ENCODE peak calls at places on chromosome 11, in nine cellular contexts. U is fibroblast of the aortic adventitia, D is thoracic aorta, J is IMR-90, Z is AG04450, Q is fibroblast of pulmonary artery, C is HepG2, I is thyroid gland, B is mammary epithelial cell. V is an unnamed sample.

GRCh38 chr11:92500463-92500862 is 275.8 kb downstream of the FAT3 start:
- DNase-seq in U (no peak), D (no peak), J (no peak), Z (no peak), Q (no peak), C (no peak), I (no peak), B (peak), V (no peak)

GRCh38 chr11:65646921-65647701 is 9.2 kb downstream of the SIPA1 start:
- DNase-seq in U (no peak), D (no peak), J (no peak), Z (no peak), Q (peak), C (no peak), I (peak), B (no peak), V (no peak)

GRCh38 chr11:60307507-60308195 is 19.4 kb upstream of the MS4A6E start:
- DNase-seq in U (no peak), D (no peak), J (no peak), Z (no peak), Q (no peak), C (no peak), I (no peak), B (peak), V (no peak)

GRCh38 chr11:20112291-20113146 is 47.8 kb downstream of the DBX1 start:
- DNase-seq in U (peak), D (peak), J (peak), Z (peak), Q (peak), C (no peak), I (peak), B (peak), V (no peak)

GRCh38 chr11:114209904-114210303 is 86.3 kb upstream of the NNMT start:
- DNase-seq in U (no peak), D (no peak), J (no peak), Z (no peak), Q (no peak), C (peak), I (no peak), B (no peak), V (no peak)

GRCh38 chr11:124656759-124657627 is 16.5 kb downstream of the SIAE start:
- DNase-seq in U (no peak), D (no peak), J (peak), Z (no peak), Q (peak), C (no peak), I (peak), B (peak), V (peak)

GRCh38 chr11:58625826-58626460 is 3.5 kb downstream of the CNTF start:
- DNase-seq in U (peak), D (no peak), J (peak), Z (peak), Q (peak), C (no peak), I (peak), B (peak), V (no peak)

GRCh38 chr11:106495046-106495445 is 417.6 kb downstream of the AASDHPPT start:
- DNase-seq in U (no peak), D (no peak), J (peak), Z (no peak), Q (peak), C (no peak), I (no peak), B (peak), V (no peak)

GRCh38 chr11:14644396-14645246 is 1.0 kb downstream of the PDE3B start:
- DNase-seq in U (peak), D (no peak), J (no peak), Z (no peak), Q (peak), C (peak), I (peak), B (peak), V (no peak)

GRCh38 chr11:59429924-59430516 is 3.8 kb upstream of the OR5A2 start:
- DNase-seq in U (peak), D (no peak), J (peak), Z (peak), Q (peak), C (peak), I (no peak), B (peak), V (peak)

GRCh38 chr11:36774603-36775002 is 176.6 kb upstream of the RAG2 start:
- DNase-seq in U (peak), D (no peak), J (peak), Z (no peak), Q (peak), C (no peak), I (no peak), B (peak), V (no peak)

GRCh38 chr11:13118691-13119090 is 109.6 kb downstream of the RASSF10 start:
- DNase-seq in U (no peak), D (no peak), J (no peak), Z (no peak), Q (no peak), C (no peak), I (no peak), B (peak), V (no peak)

GRCh38 chr11:59206635-59207034 is 6.1 kb downstream of the MPEG1 start:
- DNase-seq in U (peak), D (no peak), J (peak), Z (no peak), Q (peak), C (peak), I (peak), B (peak), V (no peak)

GRCh38 chr11:122516686-122517085 is 138.8 kb upstream of the UBASH3B start:
- DNase-seq in U (peak), D (no peak), J (no peak), Z (no peak), Q (no peak), C (no peak), I (no peak), B (no peak), V (no peak)

GRCh38 chr11:61148016-61148640 is 13.1 kb downstream of the VPS37C start:
- DNase-seq in U (no peak), D (no peak), J (no peak), Z (no peak), Q (no peak), C (no peak), I (no peak), B (no peak), V (no peak)

GRCh38 chr11:11389238-11389637 is 36.2 kb upstream of the CSNK2A3 start:
- DNase-seq in U (no peak), D (no peak), J (no peak), Z (no peak), Q (peak), C (no peak), I (no peak), B (no peak), V (no peak)

GRCh38 chr11:6437993-6438392 is 2.8 kb downstream of the HPX start:
- DNase-seq in U (no peak), D (no peak), J (no peak), Z (no peak), Q (no peak), C (no peak), I (no peak), B (no peak), V (no peak)

GRCh38 chr11:128334311-128335044 is 252.9 kb downstream of the ETS1 start:
- DNase-seq in U (no peak), D (no peak), J (no peak), Z (no peak), Q (peak), C (peak), I (peak), B (no peak), V (no peak)

GRCh38 chr11:36010010-36010740 is 66.3 kb downstream of the LDLRAD3 start:
- DNase-seq in U (peak), D (no peak), J (peak), Z (no peak), Q (peak), C (no peak), I (no peak), B (peak), V (peak)

GRCh38 chr11:111512296-111513239 is at the start of gene BTG4:
- DNase-seq in U (no peak), D (no peak), J (no peak), Z (no peak), Q (no peak), C (no peak), I (peak), B (no peak), V (no peak)

GRCh38 chr11:121965330-121965729 is 150.7 kb downstream of the BLID start:
- DNase-seq in U (peak), D (no peak), J (peak), Z (no peak), Q (peak), C (no peak), I (no peak), B (peak), V (no peak)

GRCh38 chr11:80758787-80759186 is 1318.0 kb upstream of the TENM4 start:
- DNase-seq in U (no peak), D (no peak), J (no peak), Z (no peak), Q (no peak), C (no peak), I (no peak), B (no peak), V (peak)
- H3K4me3 ChIP-seq in U (no peak), D (no peak), J (no peak), Z (no peak), Q (no peak), C (no peak), I (no peak), B (no peak), V (no peak)

GRCh38 chr11:41047229-41047628 is 412.2 kb downstream of the LRRC4C start:
- DNase-seq in U (no peak), D (no peak), J (no peak), Z (no peak), Q (no peak), C (no peak), I (no peak), B (no peak), V (no peak)
- TF ChIP-seq CTCF in U (no peak), D (no peak), J (no peak), Z (no peak), Q (no peak), C (no peak), I (no peak), B (no peak), V (no peak)

GRCh38 chr11:68015467-68015866 is 5.3 kb downstream of the ALDH3B1 start:
- DNase-seq in U (no peak), D (no peak), J (no peak), Z (no peak), Q (no peak), C (no peak), I (no peak), B (no peak), V (no peak)

GRCh38 chr11:68017858-68018729 is 8.0 kb downstream of the ALDH3B1 start:
- DNase-seq in U (no peak), D (no peak), J (no peak), Z (no peak), Q (no peak), C (no peak), I (no peak), B (no peak), V (no peak)

GRCh38 chr11:68018730-68019190 is 8.6 kb downstream of the ALDH3B1 start:
- DNase-seq in U (no peak), D (no peak), J (no peak), Z (no peak), Q (no peak), C (no peak), I (no peak), B (no peak), V (no peak)

GRCh38 chr11:68016161-68016903 is 6.2 kb downstream of the ALDH3B1 start:
- DNase-seq in U (no peak), D (no peak), J (no peak), Z (no peak), Q (no peak), C (no peak), I (no peak), B (no peak), V (no peak)

GRCh38 chr11:68016904-68017817 is 7.0 kb downstream of the ALDH3B1 start:
- DNase-seq in U (no peak), D (no peak), J (no peak), Z (no peak), Q (no peak), C (peak), I (no peak), B (no peak), V (no peak)
- H3K4me3 ChIP-seq in U (no peak), D (no peak), J (no peak), Z (no peak), Q (no peak), C (peak), I (no peak), B (no peak), V (no peak)

DNA sequence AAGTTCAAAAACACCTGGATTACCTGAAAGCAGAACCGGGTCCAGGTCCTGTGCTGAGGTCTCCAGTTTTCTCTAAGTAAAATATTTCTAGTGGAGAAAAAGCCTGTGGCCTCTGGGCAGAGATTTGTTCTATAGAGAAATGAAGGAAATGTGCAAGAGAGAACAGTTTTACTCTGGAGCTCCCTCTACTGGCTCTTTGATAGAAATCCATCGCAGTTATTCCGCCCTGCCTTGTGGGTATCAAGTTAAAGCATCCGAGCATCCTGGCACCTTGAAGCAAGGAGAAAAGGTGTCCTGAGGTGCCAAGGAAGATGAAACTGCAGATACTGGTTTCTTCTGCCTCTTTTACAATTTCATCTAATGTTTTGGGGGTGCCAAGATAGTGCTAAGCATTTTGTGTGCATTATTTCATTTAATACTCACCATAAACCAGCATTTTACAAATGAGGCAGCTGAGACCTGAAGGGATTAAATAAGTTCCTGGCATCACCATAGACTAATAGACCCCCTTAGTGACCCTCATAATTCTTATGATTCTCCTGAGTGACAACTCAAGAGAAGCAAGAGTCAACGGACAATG is 113.1 kb upstream of the HSD17B12 start:
- DNase-seq in U (peak), D (no peak), J (peak), Z (peak), Q (peak), C (peak), I (no peak), B (no peak), V (no peak)
- TF ChIP-seq CTCF in U (peak), D (peak), J (peak), Z (peak), Q (peak), C (peak), I (peak), B (peak), V (peak)

GRCh38 chr11:925158-925495 is 543 bp upstream of the AP2A2 start:
- DNase-seq in U (no peak), D (no peak), J (no peak), Z (no peak), Q (no peak), C (no peak), I (peak), B (no peak), V (no peak)
- H3K4me3 ChIP-seq in U (peak), D (peak), J (peak), Z (no peak), Q (peak), C (peak), I (no peak), B (peak), V (peak)

GRCh38 chr11:30855383-30856006 is 269.3 kb upstream of the MPPED2 start:
- DNase-seq in U (peak), D (no peak), J (peak), Z (no peak), Q (peak), C (peak), I (no peak), B (no peak), V (no peak)
- TF ChIP-seq CTCF in U (peak), D (peak), J (peak), Z (peak), Q (peak), C (peak), I (peak), B (no peak), V (peak)

GRCh38 chr11:133955091-133955846 is 1.5 kb downstream of the IGSF9B start:
- DNase-seq in U (no peak), D (peak), J (no peak), Z (no peak), Q (no peak), C (no peak), I (peak), B (no peak), V (no peak)
- H3K4me3 ChIP-seq in U (no peak), D (peak), J (no peak), Z (no peak), Q (no peak), C (no peak), I (no peak), B (peak), V (peak)

DNA sequence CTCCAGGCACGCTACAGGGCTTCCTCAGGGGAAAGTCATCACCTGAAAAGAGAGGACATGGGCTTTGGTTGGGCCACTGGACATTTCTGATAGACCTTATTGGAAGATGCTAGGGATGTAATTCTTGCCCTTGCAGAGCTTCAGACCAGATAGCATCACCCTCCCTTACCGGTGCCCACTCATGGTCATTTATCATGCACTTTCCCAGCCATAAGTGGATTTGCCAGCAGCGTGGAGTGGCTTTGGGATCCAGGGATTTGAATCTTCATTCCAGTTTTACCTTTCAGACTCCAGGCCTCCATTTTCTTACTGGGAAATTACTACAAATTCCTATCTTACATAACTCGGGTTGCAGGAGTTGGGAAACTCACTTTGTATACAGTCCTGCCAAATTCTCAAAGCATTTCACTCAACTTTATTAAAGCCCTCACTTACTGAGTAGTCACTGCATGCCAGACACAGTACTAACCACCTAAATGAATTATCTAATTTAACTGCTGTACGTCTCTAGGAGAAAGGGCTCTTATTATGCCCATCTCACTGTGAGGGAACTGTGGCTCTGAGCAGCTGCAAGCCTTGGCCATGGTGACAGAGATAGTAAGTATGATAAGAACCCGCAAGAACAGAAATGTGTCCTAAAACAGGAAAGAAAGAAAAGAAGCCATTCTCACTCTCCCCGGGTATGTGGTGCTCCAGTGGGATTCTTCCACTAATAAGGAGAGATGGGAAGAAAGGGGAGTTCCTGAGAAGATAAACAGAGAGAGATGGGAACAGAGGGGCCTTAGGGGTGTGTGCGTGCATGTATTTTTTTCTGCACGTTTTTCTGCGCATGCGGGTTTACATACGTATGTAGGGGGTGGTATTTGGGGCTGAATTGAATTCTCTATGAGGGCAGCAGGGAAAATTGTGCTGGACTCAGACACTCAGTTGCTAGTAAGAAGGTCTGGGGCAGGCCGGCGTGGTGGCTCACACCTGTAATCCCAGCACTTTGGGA is 9.7 kb downstream of the CHRM1 start:
- DNase-seq in U (no peak), D (no peak), J (no peak), Z (no peak), Q (peak), C (no peak), I (no peak), B (no peak), V (no peak)
- TF ChIP-seq CTCF in U (no peak), D (no peak), J (no peak), Z (no peak), Q (no peak), C (no peak), I (no peak), B (no peak), V (no peak)